ENCODE peak calls at places on chromosomes 7 and 10, in four cellular contexts. K is GM23248; M is CD4-positive, CD25-positive, alpha-beta regulatory T cell; E is heart left ventricle. L is an unnamed sample.
A peak's percentile ranks its signal among the peaks of the same experiment; 100 is the strongest.

GRCh38 chr7:137757146-137757925 is 89.4 kb downstream of the DGKI start:
- DNase-seq in K (peak; percentile 71), E (no peak), M (no peak), L (no peak)

GRCh38 chr10:60940435-60940834 is 3.5 kb downstream of the RHOBTB1 start:
- DNase-seq in E (no peak), K (peak; percentile 30), M (no peak), L (no peak)

GRCh38 chr7:116792813-116793212 is 69.6 kb upstream of the CAPZA2 start:
- DNase-seq in M (no peak), E (no peak), K (no peak), L (no peak)

GRCh38 chr10:116143673-116144072 is 129.3 kb downstream of the GFRA1 start:
- DNase-seq in E (no peak), M (no peak), K (no peak), L (no peak)

GRCh38 chr7:147249956-147250355 is 1133.4 kb downstream of the CNTNAP2 start:
- DNase-seq in M (no peak), K (no peak), E (no peak), L (no peak)

GRCh38 chr7:141654551-141654950 is 47.4 kb downstream of the DENND11 start:
- DNase-seq in E (peak; percentile 52), K (peak; percentile 78), M (peak; percentile 29), L (peak; percentile 88)

GRCh38 chr7:97003262-97004236 is 1.8 kb upstream of the DLX6 start:
- DNase-seq in E (no peak), K (no peak), M (no peak), L (no peak)

GRCh38 chr10:112182808-112183328 is 697 bp downstream of the GPAM start:
- DNase-seq in E (no peak), K (no peak), M (no peak), L (peak; percentile 8)

GRCh38 chr10:114920459-114920858 is 17.5 kb upstream of the TRUB1 start:
- DNase-seq in K (no peak), E (no peak), M (no peak), L (no peak)
- H3K4me1 ChIP-seq in K (peaks cover 4% of the 10 kb centered on the region), E (peaks cover 2% of the 10 kb centered on the region), M (no peaks in the 10 kb centered on the region), L (no peaks in the 10 kb centered on the region)

GRCh38 chr10:97464226-97464625 is 18.3 kb downstream of the ZDHHC16 start:
- DNase-seq in M (no peak), E (no peak), K (no peak), L (no peak)

GRCh38 chr10:97465982-97466381 is 20.0 kb downstream of the ZDHHC16 start:
- DNase-seq in M (no peak), E (no peak), K (no peak), L (no peak)

GRCh38 chr10:97463363-97464132 is 17.6 kb downstream of the ZDHHC16 start:
- DNase-seq in M (peak; percentile 13), E (peak; percentile 28), K (peak; percentile 79), L (no peak)

GRCh38 chr10:97466755-97467154 is 20.8 kb downstream of the ZDHHC16 start:
- DNase-seq in E (no peak), M (no peak), K (no peak), L (no peak)

GRCh38 chr10:97468162-97468561 is 22.2 kb downstream of the ZDHHC16 start:
- DNase-seq in M (no peak), K (no peak), E (no peak), L (peak; percentile 58)
- H3K36me3 ChIP-seq in M (peaks cover 79% of the 10 kb centered on the region), K (peaks cover 74% of the 10 kb centered on the region), E (peaks cover 100% of the 10 kb centered on the region), L (peaks cover 13% of the 10 kb centered on the region)

DNA sequence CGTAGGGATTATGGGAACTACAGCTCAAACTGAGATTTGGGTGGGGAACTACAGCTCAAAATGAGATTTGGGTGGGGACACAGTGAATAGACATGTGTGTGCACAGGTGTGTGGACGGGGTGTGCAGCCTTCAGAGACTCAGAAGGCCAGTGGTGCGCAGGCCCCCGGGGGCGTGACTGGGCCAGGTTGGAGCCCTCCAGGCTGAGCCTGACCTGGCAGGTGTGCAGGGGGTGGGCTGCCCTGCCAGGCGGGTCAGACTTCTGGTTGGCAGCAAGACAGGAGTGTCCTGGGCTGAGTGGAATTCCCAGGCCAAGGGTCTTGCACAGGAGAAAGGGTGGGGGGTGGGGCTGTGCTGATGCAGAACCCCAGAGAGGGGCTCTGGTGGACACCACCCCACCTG is 29.1 kb upstream of the PSMG3 start:
- DNase-seq in E (no peak), M (no peak), K (no peak), L (no peak)
- H3K4me1 ChIP-seq in E (no peaks in the 10 kb centered on the region), M (no peaks in the 10 kb centered on the region), K (no peaks in the 10 kb centered on the region), L (no peaks in the 10 kb centered on the region)

GRCh38 chr7:44646921-44647636 is 40.7 kb downstream of the OGDH start:
- DNase-seq in K (no peak), E (no peak), M (no peak), L (no peak)

GRCh38 chr7:44647981-44648714 is 41.7 kb downstream of the OGDH start:
- DNase-seq in E (no peak), M (no peak), K (no peak), L (no peak)

GRCh38 chr7:44646176-44646920 is 39.9 kb downstream of the OGDH start:
- DNase-seq in E (no peak), M (no peak), K (no peak), L (no peak)

GRCh38 chr7:44650772-44651171 is 44.3 kb downstream of the OGDH start:
- DNase-seq in E (peak; percentile 74), K (no peak), M (no peak), L (no peak)

GRCh38 chr7:44650242-44650641 is 43.8 kb downstream of the OGDH start:
- DNase-seq in E (no peak), M (no peak), K (no peak), L (no peak)
- H3K36me3 ChIP-seq in E (peaks cover 96% of the 10 kb centered on the region), M (peaks cover 79% of the 10 kb centered on the region), K (peaks cover 14% of the 10 kb centered on the region), L (peaks cover 4% of the 10 kb centered on the region)

GRCh38 chr7:130912910-130913720 is 179.1 kb upstream of the KLF14 start:
- DNase-seq in E (peak; percentile 55), M (peak; percentile 82), K (peak; percentile 99), L (peak; percentile 73)

GRCh38 chr7:130917669-130918128 is 183.7 kb upstream of the KLF14 start:
- DNase-seq in K (peak; percentile 81), M (no peak), E (no peak), L (peak; percentile 27)

GRCh38 chr7:130913721-130914588 is 179.9 kb upstream of the KLF14 start:
- DNase-seq in K (peak; percentile 28), M (peak; percentile 1), E (no peak), L (no peak)

GRCh38 chr7:130912086-130912909 is 178.3 kb upstream of the KLF14 start:
- DNase-seq in K (peak; percentile 82), E (no peak), M (no peak), L (no peak)

GRCh38 chr7:130914589-130915294 is 180.7 kb upstream of the KLF14 start:
- DNase-seq in E (no peak), K (no peak), M (no peak), L (no peak)
- H3K4me1 ChIP-seq in E (peaks cover 95% of the 10 kb centered on the region), K (peaks cover 60% of the 10 kb centered on the region), M (peaks cover 99% of the 10 kb centered on the region), L (peaks cover 53% of the 10 kb centered on the region)

GRCh38 chr10:6234371-6234770 is 31.6 kb downstream of the PFKFB3 start:
- DNase-seq in E (no peak), M (no peak), K (no peak), L (no peak)

GRCh38 chr10:6237189-6237496 is 34.4 kb downstream of the PFKFB3 start:
- DNase-seq in E (no peak), K (no peak), M (no peak), L (no peak)

GRCh38 chr10:6233725-6234277 is 31.1 kb downstream of the PFKFB3 start:
- DNase-seq in M (no peak), K (no peak), E (no peak), L (no peak)

GRCh38 chr10:6239213-6239991 is 36.7 kb downstream of the PFKFB3 start:
- DNase-seq in K (peak; percentile 99), E (no peak), M (peak; percentile 27), L (no peak)

GRCh38 chr10:6236349-6237188 is 33.8 kb downstream of the PFKFB3 start:
- DNase-seq in E (no peak), M (no peak), K (no peak), L (no peak)
- H3K36me3 ChIP-seq in E (peaks cover 38% of the 10 kb centered on the region), M (peaks cover 21% of the 10 kb centered on the region), K (peaks cover 8% of the 10 kb centered on the region), L (no peaks in the 10 kb centered on the region)

DNA sequence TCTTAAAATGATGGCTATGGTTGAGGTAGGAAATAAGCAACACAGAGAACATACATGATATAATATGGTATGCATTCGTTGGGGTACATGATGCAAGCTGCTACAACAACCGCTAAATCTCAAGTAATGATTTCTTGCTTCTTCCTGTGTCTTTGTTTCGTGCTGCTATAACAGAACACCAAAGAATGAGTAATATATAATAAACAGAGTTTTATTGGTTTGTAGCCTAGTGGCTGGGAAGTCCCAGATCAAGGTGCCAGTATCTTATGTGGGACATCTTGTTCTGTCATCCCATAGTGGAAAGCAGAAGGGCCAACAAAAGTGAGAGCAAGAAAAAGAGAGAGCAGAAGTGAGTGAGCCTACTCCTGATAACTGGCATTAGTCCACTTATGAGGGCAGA is 689.7 kb downstream of the SUGCT start:
- DNase-seq in K (no peak), M (no peak), E (no peak), L (no peak)
- H3K4me1 ChIP-seq in K (peaks cover 25% of the 10 kb centered on the region), M (no peaks in the 10 kb centered on the region), E (peaks cover 18% of the 10 kb centered on the region), L (peaks cover 2% of the 10 kb centered on the region)

DNA sequence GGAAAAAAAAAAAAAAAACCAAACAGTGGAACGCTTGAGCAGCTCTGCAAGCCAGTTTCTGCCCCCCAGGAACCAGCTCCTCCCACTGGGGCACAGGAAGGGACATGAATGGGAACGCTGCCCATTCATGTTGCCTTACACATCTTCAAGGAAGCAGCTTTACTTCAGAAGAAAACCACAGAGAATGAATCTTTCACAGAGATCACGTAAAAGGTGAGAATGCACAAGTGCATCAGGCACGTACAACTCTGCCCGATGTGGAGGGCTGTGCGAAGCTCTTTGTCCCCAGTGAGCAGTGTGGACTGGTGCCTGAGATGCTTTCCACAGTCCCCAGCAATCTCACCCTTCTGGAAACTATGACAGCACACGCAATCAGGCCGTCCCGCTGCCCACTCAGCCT is 106.2 kb downstream of the DLG5 start:
- DNase-seq in K (no peak), E (no peak), M (no peak), L (no peak)
- H3K36me3 ChIP-seq in K (no peaks in the 10 kb centered on the region), E (peaks cover 76% of the 10 kb centered on the region), M (no peaks in the 10 kb centered on the region), L (peaks cover 8% of the 10 kb centered on the region)

DNA sequence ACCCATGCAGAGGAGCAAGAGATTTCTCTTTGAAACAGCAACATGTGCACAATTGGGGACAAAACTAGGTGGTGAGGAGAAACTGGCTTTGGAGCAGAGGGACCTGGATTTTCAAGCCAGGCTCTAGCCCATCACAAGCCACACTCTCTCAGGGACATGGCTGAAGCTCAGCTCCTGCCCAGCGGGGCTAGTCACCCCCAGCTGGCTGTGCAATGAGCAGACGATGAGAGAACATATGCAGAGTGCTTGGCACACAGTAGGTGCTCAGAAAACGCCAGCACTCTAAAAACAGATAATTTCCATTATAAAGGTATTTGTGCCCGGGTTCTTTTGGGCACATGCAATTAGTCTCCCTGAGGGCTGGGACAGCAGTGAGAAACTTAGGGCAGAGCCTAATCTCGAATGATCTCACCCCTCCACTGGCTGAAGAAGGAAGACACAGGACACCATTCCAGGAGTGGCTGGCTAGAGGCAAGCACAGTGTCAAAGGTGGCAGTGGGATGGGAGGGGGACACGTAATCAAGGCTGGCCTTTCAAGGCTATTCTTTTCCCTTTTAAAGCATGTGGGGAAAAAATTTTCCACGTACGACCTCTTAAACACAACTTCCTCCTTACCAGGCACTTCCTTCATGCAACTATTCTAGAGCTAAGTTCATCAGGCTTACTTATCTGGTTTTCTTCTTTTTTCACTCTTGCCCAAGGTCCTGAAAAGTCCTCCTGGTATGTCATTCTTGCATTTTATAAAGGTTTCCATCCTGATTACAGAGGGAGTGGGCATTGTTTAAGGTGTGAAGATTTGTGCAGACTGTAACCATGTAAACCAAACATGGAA is 15.1 kb downstream of the FAM53B start:
- DNase-seq in E (no peak), K (no peak), M (no peak), L (peak; percentile 30)
- H3K4me1 ChIP-seq in E (peaks cover 98% of the 10 kb centered on the region), K (peaks cover 11% of the 10 kb centered on the region), M (peaks cover 100% of the 10 kb centered on the region), L (peaks cover 86% of the 10 kb centered on the region)

GRCh38 chr10:103441206-103441605 is 11.0 kb downstream of the CALHM2 start:
- DNase-seq in K (peak; percentile 28), E (no peak), M (no peak), L (no peak)
- H3K36me3 ChIP-seq in K (peaks cover 56% of the 10 kb centered on the region), E (peaks cover 96% of the 10 kb centered on the region), M (peaks cover 80% of the 10 kb centered on the region), L (peaks cover 3% of the 10 kb centered on the region)